ENCODE peak calls at places on chromosomes 12 and 14, in ten cellular contexts. One of them, this sample, is unnamed.

GRCh38 chr12:108152179-108152538 is 23.1 kb downstream of the WSCD2 start:
- DNase-seq in aorta: no peak
- DNase-seq in bronchial epithelial cell: no peak
- DNase-seq in lower lobe of right lung: no peak
- DNase-seq in A549: no peak
- DNase-seq in H7: no peak
- DNase-seq in endodermal cell: no peak
- DNase-seq in ascending aorta: no peak
- DNase-seq in lung: no peak
- DNase-seq in cardiac fibroblast: no peak
- DNase-seq in this sample: peak; percentile 14

GRCh38 chr12:92735131-92735721 is 32.4 kb downstream of the PLEKHG7 start:
- DNase-seq in lower lobe of right lung: no peak
- DNase-seq in bronchial epithelial cell: peak; percentile 76
- DNase-seq in lung: no peak
- DNase-seq in aorta: no peak
- DNase-seq in ascending aorta: no peak
- DNase-seq in A549: peak; percentile 26
- DNase-seq in endodermal cell: no peak
- DNase-seq in cardiac fibroblast: peak; percentile 91
- DNase-seq in H7: no peak
- DNase-seq in this sample: peak; percentile 1

GRCh38 chr12:61071015-61071414 is 1189.2 kb upstream of the USP15 start:
- DNase-seq in aorta: no peak
- DNase-seq in bronchial epithelial cell: no peak
- DNase-seq in lower lobe of right lung: no peak
- DNase-seq in endodermal cell: no peak
- DNase-seq in lung: no peak
- DNase-seq in ascending aorta: no peak
- DNase-seq in cardiac fibroblast: no peak
- DNase-seq in H7: no peak
- DNase-seq in A549: no peak
- DNase-seq in this sample: no peak

GRCh38 chr12:77151030-77151429 is 85.7 kb upstream of the E2F7 start:
- DNase-seq in lung: no peak
- DNase-seq in A549: no peak
- DNase-seq in cardiac fibroblast: no peak
- DNase-seq in aorta: no peak
- DNase-seq in ascending aorta: no peak
- DNase-seq in H7: no peak
- DNase-seq in bronchial epithelial cell: peak; percentile 77
- DNase-seq in endodermal cell: no peak
- DNase-seq in lower lobe of right lung: no peak
- DNase-seq in this sample: no peak

GRCh38 chr12:15918066-15918465 is 6.9 kb downstream of the DERA start:
- DNase-seq in endodermal cell: peak; percentile 58
- DNase-seq in H7: no peak
- DNase-seq in A549: no peak
- DNase-seq in aorta: no peak
- DNase-seq in ascending aorta: no peak
- DNase-seq in bronchial epithelial cell: no peak
- DNase-seq in lung: no peak
- DNase-seq in cardiac fibroblast: no peak
- DNase-seq in lower lobe of right lung: no peak
- DNase-seq in this sample: no peak

GRCh38 chr12:127257366-127257935 is 1009.5 kb upstream of the TMEM132C start:
- DNase-seq in bronchial epithelial cell: peak; percentile 66
- DNase-seq in aorta: no peak
- DNase-seq in cardiac fibroblast: peak; percentile 96
- DNase-seq in lung: no peak
- DNase-seq in lower lobe of right lung: no peak
- DNase-seq in H7: no peak
- DNase-seq in endodermal cell: no peak
- DNase-seq in A549: no peak
- DNase-seq in ascending aorta: no peak
- DNase-seq in this sample: no peak

GRCh38 chr14:84814391-84814790 is 715.6 kb upstream of the FLRT2 start:
- DNase-seq in endodermal cell: no peak
- DNase-seq in lower lobe of right lung: no peak
- DNase-seq in bronchial epithelial cell: no peak
- DNase-seq in ascending aorta: no peak
- DNase-seq in lung: no peak
- DNase-seq in H7: no peak
- DNase-seq in aorta: no peak
- DNase-seq in cardiac fibroblast: no peak
- DNase-seq in A549: no peak
- DNase-seq in this sample: no peak

GRCh38 chr14:69153848-69154208 is 909 bp upstream of the DCAF5 start:
- DNase-seq in cardiac fibroblast: peak; percentile 42
- DNase-seq in bronchial epithelial cell: no peak
- DNase-seq in A549: peak; percentile 9
- DNase-seq in endodermal cell: peak; percentile 53
- DNase-seq in lung: peak; percentile 33
- DNase-seq in lower lobe of right lung: no peak
- DNase-seq in ascending aorta: no peak
- DNase-seq in aorta: no peak
- DNase-seq in H7: no peak
- DNase-seq in this sample: peak; percentile 74

GRCh38 chr12:96814200-96814599 is 92.9 kb upstream of the NEDD1 start:
- DNase-seq in H7: no peak
- DNase-seq in lung: no peak
- DNase-seq in endodermal cell: no peak
- DNase-seq in ascending aorta: no peak
- DNase-seq in A549: no peak
- DNase-seq in bronchial epithelial cell: peak; percentile 32
- DNase-seq in aorta: no peak
- DNase-seq in lower lobe of right lung: no peak
- DNase-seq in cardiac fibroblast: peak; percentile 9
- DNase-seq in this sample: no peak

GRCh38 chr12:90085491-90086274 is 377.0 kb upstream of the ATP2B1 start:
- DNase-seq in H7: no peak
- DNase-seq in cardiac fibroblast: peak; percentile 49
- DNase-seq in A549: no peak
- DNase-seq in endodermal cell: no peak
- DNase-seq in aorta: no peak
- DNase-seq in lower lobe of right lung: no peak
- DNase-seq in ascending aorta: no peak
- DNase-seq in bronchial epithelial cell: peak; percentile 28
- DNase-seq in lung: no peak
- DNase-seq in this sample: peak; percentile 13

GRCh38 chr12:2834581-2835491 is at the start of gene NRIP2:
- DNase-seq in cardiac fibroblast: peak; percentile 29
- DNase-seq in endodermal cell: peak; percentile 79
- DNase-seq in bronchial epithelial cell: no peak
- DNase-seq in A549: no peak
- DNase-seq in H7: peak; percentile 86
- DNase-seq in ascending aorta: no peak
- DNase-seq in aorta: peak; percentile 72
- DNase-seq in lower lobe of right lung: no peak
- DNase-seq in lung: no peak
- DNase-seq in this sample: no peak

GRCh38 chr12:104570174-104570907 is 113.6 kb downstream of the CHST11 start:
- DNase-seq in lung: no peak
- DNase-seq in bronchial epithelial cell: no peak
- DNase-seq in endodermal cell: no peak
- DNase-seq in H7: no peak
- DNase-seq in aorta: no peak
- DNase-seq in A549: no peak
- DNase-seq in ascending aorta: no peak
- DNase-seq in cardiac fibroblast: no peak
- DNase-seq in lower lobe of right lung: no peak
- DNase-seq in this sample: no peak
- H3K4me3 ChIP-seq in lung: no peak overlapping the region
- H3K4me3 ChIP-seq in bronchial epithelial cell: no peak overlapping the region
- H3K4me3 ChIP-seq in endodermal cell: no peak overlapping the region
- H3K4me3 ChIP-seq in H7: no peak overlapping the region
- H3K4me3 ChIP-seq in aorta: no peak overlapping the region
- H3K4me3 ChIP-seq in A549: no peak overlapping the region
- H3K4me3 ChIP-seq in ascending aorta: no peak overlapping the region
- H3K4me3 ChIP-seq in cardiac fibroblast: no peak overlapping the region
- H3K4me3 ChIP-seq in lower lobe of right lung: no peak overlapping the region
- H3K4me3 ChIP-seq in this sample: no peak overlapping the region

DNA sequence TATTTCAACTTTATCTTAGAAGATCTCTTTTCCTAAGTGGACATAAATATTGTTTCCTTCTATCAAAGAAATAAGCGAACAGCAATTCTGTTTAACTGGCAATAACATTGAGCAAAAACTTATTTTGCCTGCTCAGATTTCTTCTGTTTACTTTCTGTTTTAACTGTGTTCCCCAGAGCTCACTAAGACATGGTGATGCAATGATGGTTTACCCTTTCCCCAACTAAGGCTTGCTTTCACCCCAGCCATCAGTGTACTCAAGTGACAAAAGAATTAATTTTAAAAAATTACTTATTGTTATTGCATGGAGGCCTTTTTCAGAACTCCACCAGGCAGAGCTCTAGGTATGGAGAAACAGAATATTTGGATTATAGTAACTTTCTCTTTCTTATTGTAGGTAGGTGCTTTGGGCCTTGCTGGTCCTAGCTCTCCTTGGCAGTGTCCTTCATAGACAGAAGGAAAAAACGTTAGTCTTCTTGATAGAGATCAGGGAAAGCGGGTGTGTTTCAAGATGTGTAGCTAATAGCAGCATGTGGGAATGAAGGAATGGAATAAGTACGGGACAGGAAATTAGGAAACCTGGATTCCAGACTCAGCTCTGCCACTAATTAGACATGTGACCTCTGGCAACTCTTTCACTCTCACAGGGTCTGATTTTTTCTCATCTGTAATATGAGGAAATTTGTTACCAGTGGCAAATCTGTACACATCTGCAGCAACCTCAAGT is 14.6 kb upstream of the DDHD1 start:
- DNase-seq in cardiac fibroblast: peak; percentile 48
- DNase-seq in bronchial epithelial cell: no peak
- DNase-seq in aorta: no peak
- DNase-seq in H7: no peak
- DNase-seq in ascending aorta: no peak
- DNase-seq in endodermal cell: no peak
- DNase-seq in A549: no peak
- DNase-seq in lung: no peak
- DNase-seq in lower lobe of right lung: no peak
- DNase-seq in this sample: no peak
- H3K4me3 ChIP-seq in cardiac fibroblast: no peak overlapping the region
- H3K4me3 ChIP-seq in bronchial epithelial cell: no peak overlapping the region
- H3K4me3 ChIP-seq in aorta: no peak overlapping the region
- H3K4me3 ChIP-seq in H7: no peak overlapping the region
- H3K4me3 ChIP-seq in ascending aorta: no peak overlapping the region
- H3K4me3 ChIP-seq in endodermal cell: no peak overlapping the region
- H3K4me3 ChIP-seq in A549: no peak overlapping the region
- H3K4me3 ChIP-seq in lung: no peak overlapping the region
- H3K4me3 ChIP-seq in lower lobe of right lung: no peak overlapping the region
- H3K4me3 ChIP-seq in this sample: no peak overlapping the region

GRCh38 chr12:53966070-53966384 is 6.9 kb upstream of the HOXC11 start:
- DNase-seq in endodermal cell: peak; percentile 83
- DNase-seq in aorta: no peak
- DNase-seq in bronchial epithelial cell: no peak
- DNase-seq in ascending aorta: no peak
- DNase-seq in lung: no peak
- DNase-seq in H7: peak; percentile 82
- DNase-seq in A549: no peak
- DNase-seq in cardiac fibroblast: no peak
- DNase-seq in lower lobe of right lung: no peak
- DNase-seq in this sample: no peak

GRCh38 chr12:53966385-53967133 is 6.4 kb upstream of the HOXC11 start:
- DNase-seq in cardiac fibroblast: no peak
- DNase-seq in endodermal cell: no peak
- DNase-seq in ascending aorta: no peak
- DNase-seq in lower lobe of right lung: no peak
- DNase-seq in A549: no peak
- DNase-seq in lung: no peak
- DNase-seq in H7: peak; percentile 62
- DNase-seq in aorta: no peak
- DNase-seq in bronchial epithelial cell: no peak
- DNase-seq in this sample: no peak

GRCh38 chr12:53968214-53969127 is 4.5 kb upstream of the HOXC11 start:
- DNase-seq in A549: no peak
- DNase-seq in endodermal cell: no peak
- DNase-seq in bronchial epithelial cell: no peak
- DNase-seq in ascending aorta: no peak
- DNase-seq in lower lobe of right lung: no peak
- DNase-seq in aorta: no peak
- DNase-seq in H7: no peak
- DNase-seq in lung: no peak
- DNase-seq in cardiac fibroblast: no peak
- DNase-seq in this sample: no peak

GRCh38 chr12:53965251-53966069 is 7.5 kb upstream of the HOXC11 start:
- DNase-seq in A549: no peak
- DNase-seq in bronchial epithelial cell: no peak
- DNase-seq in cardiac fibroblast: no peak
- DNase-seq in endodermal cell: peak; percentile 91
- DNase-seq in aorta: no peak
- DNase-seq in ascending aorta: no peak
- DNase-seq in H7: peak; percentile 85
- DNase-seq in lower lobe of right lung: no peak
- DNase-seq in lung: no peak
- DNase-seq in this sample: no peak

DNA sequence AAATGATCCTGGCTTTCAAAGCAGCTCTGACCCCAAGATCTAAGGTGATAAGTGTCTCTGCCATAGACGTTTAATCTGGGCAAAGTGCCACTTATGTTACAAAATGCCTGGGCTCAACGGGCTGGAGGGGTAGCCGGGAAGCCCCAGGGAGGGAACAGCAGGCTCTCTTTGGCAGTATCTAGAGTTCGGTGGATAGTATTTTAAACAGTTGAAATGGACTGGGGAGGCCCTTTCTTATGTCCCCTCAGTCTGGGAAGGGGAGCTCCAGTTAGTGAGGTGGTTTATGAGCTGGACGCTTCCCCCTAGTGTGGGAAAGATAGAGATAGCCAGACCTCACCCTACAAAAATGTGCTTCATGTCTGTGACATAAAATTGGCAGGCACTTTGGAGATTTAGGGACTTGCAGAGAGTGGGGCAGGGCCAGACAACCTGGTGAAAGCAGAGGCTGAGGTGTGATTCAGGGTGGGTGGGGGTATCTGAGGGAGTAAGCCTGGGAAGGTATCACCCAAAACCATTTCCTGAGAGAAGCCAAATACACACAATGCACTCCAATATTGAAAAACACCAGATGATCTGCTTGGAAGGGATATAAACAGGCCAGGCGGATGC is 5.4 kb upstream of the HOXC11 start:
- DNase-seq in ascending aorta: no peak
- DNase-seq in H7: no peak
- DNase-seq in cardiac fibroblast: no peak
- DNase-seq in endodermal cell: no peak
- DNase-seq in lower lobe of right lung: no peak
- DNase-seq in lung: no peak
- DNase-seq in A549: no peak
- DNase-seq in bronchial epithelial cell: no peak
- DNase-seq in aorta: no peak
- DNase-seq in this sample: no peak
- H3K4me3 ChIP-seq in ascending aorta: no peak overlapping the region
- H3K4me3 ChIP-seq in H7: no peak overlapping the region
- H3K4me3 ChIP-seq in cardiac fibroblast: no peak overlapping the region
- H3K4me3 ChIP-seq in endodermal cell: no peak overlapping the region
- H3K4me3 ChIP-seq in lower lobe of right lung: no peak overlapping the region
- H3K4me3 ChIP-seq in lung: no peak overlapping the region
- H3K4me3 ChIP-seq in A549: no peak overlapping the region
- H3K4me3 ChIP-seq in bronchial epithelial cell: no peak overlapping the region
- H3K4me3 ChIP-seq in aorta: no peak overlapping the region
- H3K4me3 ChIP-seq in this sample: peak overlapping the region; percentile 16

GRCh38 chr12:119179335-119180021 is 747 bp downstream of the HSPB8 start:
- DNase-seq in endodermal cell: peak; percentile 94
- DNase-seq in H7: peak; percentile 78
- DNase-seq in ascending aorta: no peak
- DNase-seq in lower lobe of right lung: no peak
- DNase-seq in bronchial epithelial cell: peak; percentile 10
- DNase-seq in A549: peak; percentile 69
- DNase-seq in cardiac fibroblast: peak; percentile 70
- DNase-seq in lung: peak; percentile 61
- DNase-seq in aorta: peak; percentile 59
- DNase-seq in this sample: no peak
- H3K4me3 ChIP-seq in endodermal cell: peak overlapping the region; percentile 73
- H3K4me3 ChIP-seq in H7: peak overlapping the region; percentile 33
- H3K4me3 ChIP-seq in ascending aorta: peak overlapping the region; percentile 75
- H3K4me3 ChIP-seq in lower lobe of right lung: peak overlapping the region; percentile 73
- H3K4me3 ChIP-seq in bronchial epithelial cell: no peak overlapping the region
- H3K4me3 ChIP-seq in A549: peak overlapping the region; percentile 42
- H3K4me3 ChIP-seq in cardiac fibroblast: peak overlapping the region; percentile 60
- H3K4me3 ChIP-seq in lung: peak overlapping the region; percentile 80
- H3K4me3 ChIP-seq in aorta: peak overlapping the region; percentile 87
- H3K4me3 ChIP-seq in this sample: peak overlapping the region; percentile 69

This sample was measured in osteoblast.